ENCODE peak calls at places on chromosome 4, in nine cellular contexts. K is IMR-90, P is A549, E is tibial nerve, M is breast epithelium, A is heart left ventricle, D is transverse colon, J is esophagus squamous epithelium, X is stomach. O is an unnamed sample.

GRCh38 chr4:6986781-6987565 is 56.2 kb upstream of the TADA2B start:
- DNase-seq in K (peak), A (peak), E (peak), J (peak), D (peak), M (peak), P (peak), X (peak), O (peak)

GRCh38 chr4:1177274-1178141 is 5.1 kb upstream of the SPON2 start:
- DNase-seq in A (peak), M (peak), K (no peak), D (peak), X (peak), J (no peak), P (no peak), E (no peak), O (peak)

GRCh38 chr4:24511371-24512063 is 72.8 kb downstream of the DHX15 start:
- DNase-seq in A (no peak), M (no peak), E (no peak), J (no peak), K (peak), P (no peak), X (no peak), D (no peak), O (no peak)

GRCh38 chr4:77952399-77952974 is 89.9 kb downstream of the MRPL1 start:
- DNase-seq in M (no peak), X (no peak), E (no peak), D (no peak), P (no peak), K (no peak), J (no peak), A (no peak), O (no peak)

GRCh38 chr4:126328914-126329313 is 1014.2 kb downstream of the FAT4 start:
- DNase-seq in D (no peak), J (no peak), A (no peak), X (no peak), E (no peak), K (no peak), M (no peak), P (no peak), O (no peak)

GRCh38 chr4:180456928-180457327 is 1786.3 kb upstream of the TENM3 start:
- DNase-seq in A (no peak), M (no peak), E (no peak), P (no peak), X (no peak), K (no peak), D (no peak), J (no peak), O (no peak)

GRCh38 chr4:101284546-101284945 is 62.8 kb downstream of the PPP3CA start:
- DNase-seq in K (no peak), E (no peak), M (no peak), P (no peak), J (no peak), X (no peak), A (no peak), D (no peak), O (no peak)

GRCh38 chr4:139735381-139736256 is 70.0 kb downstream of the MGST2 start:
- DNase-seq in A (peak), X (no peak), D (no peak), K (no peak), J (no peak), P (no peak), E (no peak), M (no peak), O (no peak)

GRCh38 chr4:185573651-185574199 is 38.4 kb upstream of the PDLIM3 start:
- DNase-seq in M (no peak), J (no peak), K (peak), D (no peak), E (no peak), A (no peak), P (peak), X (no peak), O (no peak)

GRCh38 chr4:155818639-155819038 is 47.4 kb downstream of the ASIC5 start:
- DNase-seq in D (no peak), M (no peak), E (no peak), P (no peak), X (no peak), K (no peak), J (no peak), A (no peak), O (no peak)

GRCh38 chr4:27270435-27270834 is 409.8 kb downstream of the STIM2 start:
- DNase-seq in X (no peak), E (no peak), K (no peak), A (no peak), M (no peak), D (no peak), J (no peak), P (no peak), O (no peak)

GRCh38 chr4:1300466-1301455 is 11.1 kb downstream of the MAEA start:
- DNase-seq in M (no peak), E (no peak), D (peak), K (peak), A (peak), J (peak), P (no peak), X (peak), O (peak)

GRCh38 chr4:177016541-177017141 is 223.9 kb upstream of the VEGFC start:
- DNase-seq in M (no peak), J (no peak), D (no peak), P (no peak), E (no peak), K (peak), A (no peak), X (no peak), O (no peak)

GRCh38 chr4:107183155-107183774 is 147.2 kb upstream of the DKK2 start:
- DNase-seq in J (no peak), E (no peak), X (no peak), A (no peak), D (no peak), M (no peak), K (peak), P (peak), O (peak)

GRCh38 chr4:186936496-186937375 is 213.1 kb upstream of the FAT1 start:
- DNase-seq in X (no peak), A (no peak), M (no peak), E (no peak), D (no peak), K (peak), P (peak), J (no peak), O (no peak)

GRCh38 chr4:111633663-111634266 is 511.5 kb upstream of the FAM241A start:
- DNase-seq in K (no peak), X (no peak), D (no peak), A (no peak), M (no peak), J (no peak), E (no peak), P (no peak), O (no peak)

GRCh38 chr4:32003548-32003947 is 1283.4 kb downstream of the PCDH7 start:
- DNase-seq in A (no peak), X (no peak), E (no peak), D (no peak), P (no peak), J (no peak), K (no peak), M (no peak), O (no peak)

GRCh38 chr4:76637704-76638361 is 202.8 kb downstream of the SHROOM3 start:
- DNase-seq in P (no peak), K (peak), J (no peak), X (no peak), A (no peak), E (no peak), M (no peak), D (no peak), O (no peak)

GRCh38 chr4:7802093-7802726 is 137.5 kb downstream of the AFAP1 start:
- DNase-seq in P (peak), J (no peak), M (peak), A (no peak), E (peak), D (peak), K (peak), X (peak), O (peak)

GRCh38 chr4:129600898-129601297 is 504.9 kb downstream of the C4orf33 start:
- DNase-seq in D (no peak), X (no peak), A (no peak), K (no peak), P (no peak), J (no peak), E (no peak), M (no peak), O (no peak)

GRCh38 chr4:8776366-8776765 is 95.3 kb downstream of the HMX1 start:
- DNase-seq in J (no peak), P (no peak), A (peak), X (no peak), E (no peak), M (no peak), D (no peak), K (no peak), O (no peak)

GRCh38 chr4:1407657-1408333 is 1.6 kb upstream of the NKX1-1 start:
- DNase-seq in M (peak), X (no peak), D (no peak), P (no peak), E (no peak), J (no peak), K (no peak), A (peak), O (no peak)

GRCh38 chr4:112234952-112235609 is 3.5 kb downstream of the AP1AR start:
- DNase-seq in E (peak), P (peak), X (peak), M (no peak), J (no peak), D (peak), K (peak), A (no peak), O (peak)

GRCh38 chr4:3582091-3582475 is 49.9 kb upstream of the LRPAP1 start:
- DNase-seq in D (no peak), E (no peak), X (no peak), K (no peak), J (no peak), P (no peak), M (no peak), A (peak), O (no peak)

GRCh38 chr4:79364048-79364447 is 38.2 kb upstream of the NAA11 start:
- DNase-seq in J (no peak), E (no peak), P (no peak), K (no peak), X (no peak), D (no peak), M (no peak), A (no peak), O (no peak)

GRCh38 chr4:121819216-121819980 is 4.3 kb downstream of the CCNA2 start:
- DNase-seq in J (no peak), K (no peak), P (no peak), A (no peak), D (no peak), M (no peak), E (no peak), X (no peak), O (no peak)

GRCh38 chr4:76570141-76570989 is 135.3 kb downstream of the SHROOM3 start:
- DNase-seq in K (peak), E (no peak), J (no peak), P (no peak), M (no peak), X (no peak), D (no peak), A (no peak), O (peak)

GRCh38 chr4:128601992-128602695 is 207.4 kb upstream of the JADE1 start:
- DNase-seq in E (no peak), J (no peak), X (no peak), D (no peak), M (no peak), K (peak), P (no peak), A (no peak), O (peak)

GRCh38 chr4:102345795-102346100 is 466 bp upstream of the SLC39A8 start:
- DNase-seq in M (no peak), X (no peak), P (no peak), K (no peak), J (no peak), A (no peak), D (no peak), E (no peak), O (no peak)

DNA sequence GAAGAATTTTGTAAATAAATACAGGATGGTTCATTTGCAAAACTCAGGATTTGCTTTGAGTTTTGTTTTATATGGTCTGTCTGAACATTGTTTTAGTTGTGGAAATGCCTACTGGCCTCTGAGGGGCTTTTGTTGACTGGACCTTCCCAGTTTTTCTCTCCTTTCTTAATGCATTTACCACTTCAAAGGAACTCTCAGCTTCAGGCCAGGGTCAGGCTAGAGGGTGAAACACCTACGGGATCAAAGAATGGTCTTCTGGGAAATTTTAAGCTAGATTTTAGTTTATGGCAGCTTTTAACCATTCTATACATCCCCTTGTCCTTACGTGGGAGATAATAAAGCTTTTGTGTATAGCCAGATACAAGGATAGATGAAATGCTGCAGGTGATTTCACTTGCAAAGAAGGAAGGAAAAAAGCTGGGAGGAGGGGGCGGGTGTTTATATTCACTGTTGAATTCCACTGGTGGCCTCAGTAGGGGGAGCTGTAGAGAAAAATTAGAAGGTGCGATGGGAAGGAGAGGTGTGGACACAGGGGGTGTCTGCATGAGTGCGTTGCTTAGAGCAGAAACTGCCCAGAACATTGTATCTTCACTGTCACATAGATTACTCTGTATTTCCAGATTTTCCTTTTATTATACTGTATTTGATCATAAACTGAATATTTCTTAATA is 151.8 kb downstream of the TSPAN5 start:
- DNase-seq in M (no peak), E (no peak), A (no peak), X (no peak), P (peak), J (no peak), K (no peak), D (no peak), O (no peak)
- TF ChIP-seq CTCF in M (no peak), E (no peak), A (peak), X (no peak), P (peak), J (no peak), K (no peak), D (no peak), O (no peak)

GRCh38 chr4:15002659-15003440 is 569 bp downstream of the CPEB2 start:
- DNase-seq in P (peak), A (peak), K (peak), E (peak), J (peak), X (peak), D (peak), M (peak), O (peak)

GRCh38 chr4:15003891-15004700 is 1.8 kb downstream of the CPEB2 start:
- DNase-seq in M (no peak), E (peak), K (no peak), P (no peak), D (peak), X (peak), J (no peak), A (peak), O (peak)

GRCh38 chr4:15003441-15003890 is 1.2 kb downstream of the CPEB2 start:
- DNase-seq in D (peak), K (peak), P (no peak), A (peak), E (peak), J (no peak), M (peak), X (peak), O (peak)

GRCh38 chr4:15001825-15002658 is at the start of gene CPEB2:
- DNase-seq in A (peak), P (peak), D (peak), K (peak), J (peak), E (peak), M (peak), X (peak), O (peak)

GRCh38 chr4:15001248-15001824 is 945 bp upstream of the CPEB2 start:
- DNase-seq in D (peak), K (peak), A (peak), J (peak), X (peak), E (peak), P (peak), M (peak), O (peak)
- TF ChIP-seq POLR2A in D (peak), K (peak), A (no peak), J (no peak), X (no peak), E (no peak), P (no peak), M (no peak), O (no peak)

GRCh38 chr4:113979973-113980615 is 647 bp upstream of the ARSJ start:
- DNase-seq in M (no peak), P (no peak), D (no peak), A (no peak), K (peak), X (no peak), E (no peak), J (no peak), O (no peak)
- TF ChIP-seq CTCF in M (no peak), P (no peak), D (no peak), A (no peak), K (no peak), X (no peak), E (no peak), J (no peak), O (no peak)

GRCh38 chr4:168536448-168536847 is 39.6 kb downstream of the PALLD start:
- DNase-seq in E (no peak), D (no peak), M (no peak), A (no peak), J (no peak), P (no peak), K (no peak), X (no peak), O (no peak)
- TF ChIP-seq POLR2A in E (no peak), D (no peak), M (no peak), A (no peak), J (no peak), P (no peak), K (no peak), X (no peak), O (no peak)

GRCh38 chr4:65344278-65344825 is 325.9 kb downstream of the EPHA5 start:
- DNase-seq in K (no peak), A (no peak), D (no peak), M (no peak), E (no peak), P (no peak), J (no peak), X (no peak), O (no peak)

GRCh38 chr4:65337371-65337770 is 332.9 kb downstream of the EPHA5 start:
- DNase-seq in K (no peak), X (no peak), J (no peak), D (no peak), A (no peak), P (no peak), M (no peak), E (no peak), O (no peak)

GRCh38 chr4:65340382-65341109 is 329.7 kb downstream of the EPHA5 start:
- DNase-seq in P (no peak), A (no peak), K (no peak), E (no peak), J (no peak), X (no peak), M (no peak), D (no peak), O (no peak)

GRCh38 chr4:65341557-65341956 is 328.7 kb downstream of the EPHA5 start:
- DNase-seq in K (no peak), X (no peak), P (no peak), D (no peak), A (no peak), E (no peak), M (no peak), J (no peak), O (no peak)

GRCh38 chr4:65343342-65343741 is 326.9 kb downstream of the EPHA5 start:
- DNase-seq in D (no peak), X (no peak), P (no peak), M (no peak), J (no peak), K (no peak), A (no peak), E (no peak), O (no peak)
- TF ChIP-seq CTCF in D (no peak), X (no peak), P (no peak), M (no peak), J (no peak), K (no peak), A (no peak), E (no peak), O (no peak)

GRCh38 chr4:40205259-40206198 is 8.7 kb downstream of the RHOH start:
- DNase-seq in A (no peak), M (no peak), X (no peak), D (peak), K (no peak), E (no peak), J (no peak), P (no peak), O (no peak)
- TF ChIP-seq POLR2A in A (no peak), M (no peak), X (no peak), D (peak), K (no peak), E (no peak), J (no peak), P (no peak), O (no peak)